ENCODE peak calls at places on chromosome X, in eight cellular contexts. R is A549, A is thoracic aorta, Q is HCT116, I is right atrium auricular region, C is IMR-90, B is upper lobe of left lung, H is tibial artery. L is an unnamed sample.
A peak's percentile ranks its signal among the peaks of the same experiment; 100 is the strongest.

GRCh38 chrX:41923925-41924693 is 755 bp upstream of the CASK start:
- DNase-seq in R (peak; percentile 44), A (no peak), Q (peak; percentile 22), I (no peak), C (peak; percentile 26), B (no peak), H (peak; percentile 21), L (peak; percentile 21)

GRCh38 chrX:13201605-13202219 is 118.1 kb downstream of the ATXN3L start:
- DNase-seq in R (no peak), A (no peak), Q (no peak), I (no peak), C (no peak), B (no peak), H (no peak), L (no peak)

GRCh38 chrX:2391869-2392606 is 108.7 kb downstream of the DHRSX start:
- DNase-seq in R (peak; percentile 95), A (no peak), Q (peak; percentile 94), I (no peak), C (peak; percentile 82), B (no peak), H (no peak), L (peak; percentile 80)

GRCh38 chrX:94908171-94908570 is 1234.2 kb downstream of the FAM133A start:
- DNase-seq in R (no peak), A (no peak), Q (no peak), I (no peak), C (no peak), B (no peak), H (no peak), L (no peak)

GRCh38 chrX:19354625-19355024 is 10.9 kb downstream of the PDHA1 start:
- DNase-seq in R (no peak), A (no peak), Q (no peak), I (no peak), C (no peak), B (no peak), H (no peak), L (no peak)

GRCh38 chrX:8433296-8434094 is 31.1 kb upstream of the VCX3B start:
- DNase-seq in R (no peak), A (no peak), Q (no peak), I (no peak), C (no peak), B (no peak), H (no peak), L (peak; percentile 1)

GRCh38 chrX:11531226-11531625 is 134.5 kb downstream of the ARHGAP6 start:
- DNase-seq in R (no peak), A (no peak), Q (no peak), I (no peak), C (peak; percentile 22), B (no peak), H (no peak), L (peak; percentile 41)

GRCh38 chrX:88613338-88613737 is 133.7 kb upstream of the CPXCR1 start:
- DNase-seq in R (no peak), A (no peak), Q (no peak), I (no peak), C (no peak), B (no peak), H (no peak), L (peak; percentile 2)

GRCh38 chrX:44748014-44748413 is 95.8 kb upstream of the DUSP21 start:
- DNase-seq in R (no peak), A (no peak), Q (no peak), I (no peak), C (no peak), B (no peak), H (no peak), L (peak; percentile 43)

GRCh38 chrX:139448996-139449395 is 81.5 kb upstream of the F9 start:
- DNase-seq in R (no peak), A (no peak), Q (no peak), I (no peak), C (no peak), B (no peak), H (no peak), L (peak; percentile 19)

GRCh38 chrX:63349307-63349706 is 1.8 kb downstream of the SPIN4 start:
- DNase-seq in R (no peak), A (no peak), Q (no peak), I (no peak), C (no peak), B (no peak), H (no peak), L (peak; percentile 1)

GRCh38 chrX:119249836-119250340 is 13.8 kb downstream of the PGRMC1 start:
- DNase-seq in R (no peak), A (no peak), Q (no peak), I (no peak), C (no peak), B (no peak), H (no peak), L (no peak)

GRCh38 chrX:97401586-97402101 is 517.9 kb downstream of the RPA4 start:
- DNase-seq in R (no peak), A (no peak), Q (no peak), I (no peak), C (peak; percentile 19), B (no peak), H (no peak), L (peak; percentile 40)

GRCh38 chrX:7983594-7983993 is 56.4 kb upstream of the PNPLA4 start:
- DNase-seq in R (no peak), A (no peak), Q (no peak), I (no peak), C (no peak), B (no peak), H (no peak), L (no peak)

GRCh38 chrX:113274801-113275200 is 434.2 kb upstream of the AMOT start:
- DNase-seq in R (no peak), A (no peak), Q (no peak), I (no peak), C (no peak), B (no peak), H (no peak), L (no peak)

GRCh38 chrX:68999931-69000330 is 165.3 kb downstream of the PJA1 start:
- DNase-seq in R (no peak), A (no peak), Q (no peak), I (no peak), C (no peak), B (no peak), H (no peak), L (peak; percentile 24)

GRCh38 chrX:8591526-8591925 is 126.9 kb downstream of the VCX3B start:
- DNase-seq in R (no peak), A (no peak), Q (no peak), I (no peak), C (no peak), B (no peak), H (no peak), L (no peak)

GRCh38 chrX:112668476-112669404 is 11.0 kb downstream of the LHFPL1 start:
- DNase-seq in R (no peak), A (no peak), Q (no peak), I (no peak), C (no peak), B (no peak), H (no peak), L (no peak)

GRCh38 chrX:46912098-46912672 is at the start of gene JADE3:
- DNase-seq in R (peak; percentile 61), A (peak; percentile 11), Q (peak; percentile 29), I (peak; percentile 62), C (peak; percentile 56), B (peak; percentile 93), H (peak; percentile 71), L (peak; percentile 59)

GRCh38 chrX:51461053-51462050 is 35.0 kb downstream of the NUDT11 start:
- DNase-seq in R (peak; percentile 12), A (no peak), Q (peak; percentile 7), I (no peak), C (peak; percentile 42), B (no peak), H (no peak), L (peak; percentile 56)

GRCh38 chrX:31663172-31663571 is 591.3 kb upstream of the FTHL17 start:
- DNase-seq in R (no peak), A (no peak), Q (no peak), I (no peak), C (no peak), B (no peak), H (no peak), L (no peak)

GRCh38 chrX:39805825-39806224 is 291.9 kb downstream of the BCOR start:
- DNase-seq in R (no peak), A (no peak), Q (no peak), I (no peak), C (no peak), B (no peak), H (no peak), L (no peak)

GRCh38 chrX:13653022-13653693 is at the start of gene TCEANC:
- DNase-seq in R (peak; percentile 90), A (peak; percentile 58), Q (peak; percentile 90), I (peak; percentile 98), C (peak; percentile 98), B (peak; percentile 97), H (peak; percentile 93), L (peak; percentile 98)

GRCh38 chrX:84047339-84047738 is 140.7 kb downstream of the RPS6KA6 start:
- DNase-seq in R (no peak), A (no peak), Q (no peak), I (no peak), C (no peak), B (no peak), H (no peak), L (no peak)

GRCh38 chrX:24146283-24146865 is 3.2 kb upstream of the ZFX start:
- DNase-seq in R (no peak), A (no peak), Q (no peak), I (no peak), C (peak; percentile 22), B (no peak), H (no peak), L (no peak)
- H3K4me3 ChIP-seq in R (peak overlapping the region; percentile 18), A (peak overlapping the region; percentile 40), Q (peak overlapping the region; percentile 27), I (peak overlapping the region; percentile 12), C (peak overlapping the region; percentile 24), B (no peak overlapping the region), H (no peak overlapping the region), L (no peak overlapping the region)

GRCh38 chrX:48022100-48022499 is 15.3 kb downstream of the SPACA5 start:
- DNase-seq in R (no peak), A (no peak), Q (no peak), I (no peak), C (no peak), B (no peak), H (no peak), L (no peak)
- H3K4me3 ChIP-seq in R (peak overlapping the region; percentile 54), A (peak overlapping the region; percentile 72), Q (no peak overlapping the region), I (peak overlapping the region; percentile 52), C (no peak overlapping the region), B (no peak overlapping the region), H (peak overlapping the region; percentile 54), L (no peak overlapping the region)

GRCh38 chrX:47936224-47936939 is 67.4 kb downstream of the ZNF182 start:
- DNase-seq in R (no peak), A (no peak), Q (no peak), I (no peak), C (no peak), B (peak; percentile 35), H (no peak), L (no peak)
- H3K4me3 ChIP-seq in R (no peak overlapping the region), A (no peak overlapping the region), Q (no peak overlapping the region), I (peak overlapping the region; percentile 12), C (no peak overlapping the region), B (no peak overlapping the region), H (no peak overlapping the region), L (no peak overlapping the region)

DNA sequence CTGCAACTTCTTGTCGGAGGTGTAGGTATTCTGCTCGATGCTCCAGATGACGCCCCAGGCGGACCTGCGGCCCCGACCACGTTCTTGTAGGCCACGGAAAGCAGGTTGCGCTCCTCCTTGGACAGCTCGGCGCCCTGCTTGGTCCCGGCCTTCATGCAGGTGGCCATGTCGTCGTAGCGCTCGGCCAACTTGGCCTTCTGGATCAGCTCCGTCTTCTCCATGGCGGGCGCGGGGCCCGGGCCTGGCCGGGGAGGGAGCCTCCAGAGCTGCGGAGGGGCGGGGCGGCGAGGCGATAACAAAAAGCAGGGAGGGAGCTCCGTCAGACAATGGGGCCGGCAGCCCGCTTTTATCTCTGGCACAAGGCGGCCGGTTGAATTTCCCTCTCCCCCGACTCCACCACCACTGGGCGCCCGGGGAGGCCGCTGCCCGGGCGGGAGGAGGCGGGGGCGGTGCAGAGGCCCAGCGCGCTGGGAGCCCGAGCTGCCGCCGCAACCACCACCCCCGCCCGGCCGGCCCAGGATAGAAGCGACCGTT is 28.3 kb upstream of the DRP2 start:
- DNase-seq in R (no peak), A (no peak), Q (no peak), I (no peak), C (no peak), B (peak; percentile 77), H (peak; percentile 18), L (peak; percentile 3)
- H3K4me3 ChIP-seq in R (no peak overlapping the region), A (peak overlapping the region; percentile 65), Q (no peak overlapping the region), I (peak overlapping the region; percentile 33), C (no peak overlapping the region), B (peak overlapping the region; percentile 15), H (peak overlapping the region; percentile 47), L (peak overlapping the region; percentile 12)